ENCODE peak calls at places on chromosomes 6 and 20, in six cellular contexts. I, X, H, G, N and O are unnamed samples.

GRCh38 chr6:20919677-20920385 is 385.6 kb downstream of the CDKAL1 start:
- DNase-seq in I (no peak), X (no peak), H (no peak), G (no peak), N (no peak), O (no peak)

GRCh38 chr6:133973109-133973971 is 20.3 kb downstream of the TBPL1 start:
- DNase-seq in I (no peak), X (no peak), H (peak; percentile 42), G (peak; percentile 68), N (no peak), O (no peak)

GRCh38 chr6:107532707-107533106 is 42.8 kb downstream of the SOBP start:
- DNase-seq in I (no peak), X (no peak), H (no peak), G (no peak), N (no peak), O (no peak)

GRCh38 chr6:6772751-6773150 is 184.2 kb downstream of the LY86 start:
- DNase-seq in I (no peak), X (no peak), H (no peak), G (no peak), N (no peak), O (no peak)

GRCh38 chr6:46221221-46221793 is 50.5 kb upstream of the ENPP5 start:
- DNase-seq in I (no peak), X (no peak), H (peak; percentile 53), G (peak; percentile 44), N (no peak), O (no peak)

GRCh38 chr20:5973971-5974370 is 23.5 kb downstream of the MCM8 start:
- DNase-seq in I (no peak), X (no peak), H (no peak), G (no peak), N (no peak), O (no peak)

GRCh38 chr6:170284126-170284773 is 6.6 kb downstream of the DLL1 start:
- DNase-seq in I (no peak), X (no peak), H (no peak), G (no peak), N (no peak), O (peak; percentile 23)

GRCh38 chr6:138659998-138660397 is 113.6 kb upstream of the CCDC28A start:
- DNase-seq in I (no peak), X (no peak), H (no peak), G (no peak), N (no peak), O (no peak)

GRCh38 chr6:111573892-111574800 is 31.5 kb downstream of the TRAF3IP2 start:
- DNase-seq in I (no peak), X (no peak), H (no peak), G (no peak), N (no peak), O (no peak)